ENCODE peak calls at places on chromosomes 12 and 14, in nine cellular contexts. One of them, this sample, is unnamed.

GRCh38 chr14:94045101-94045500 is 19.0 kb downstream of the OTUB2 start:
- DNase-seq in NCI-H1092: no peak
- DNase-seq in Calu3: no peak
- DNase-seq in SHP77 treated with DMSO at 0.1 percent for 48 hours: no peak
- DNase-seq in spleen: peak; percentile 49
- DNase-seq in CD8-positive, alpha-beta memory T cell: no peak
- DNase-seq in IMR-90: no peak
- DNase-seq in GM04504: no peak
- DNase-seq in GM03348: no peak
- DNase-seq in this sample: peak; percentile 35

GRCh38 chr14:47596860-47597259 is 78.5 kb downstream of the MDGA2 start:
- DNase-seq in SHP77 treated with DMSO at 0.1 percent for 48 hours: no peak
- DNase-seq in NCI-H1092: no peak
- DNase-seq in IMR-90: no peak
- DNase-seq in Calu3: no peak
- DNase-seq in spleen: no peak
- DNase-seq in GM03348: no peak
- DNase-seq in GM04504: no peak
- DNase-seq in CD8-positive, alpha-beta memory T cell: no peak
- DNase-seq in this sample: no peak

GRCh38 chr12:68237068-68237467 is 11.5 kb upstream of the IL26 start:
- DNase-seq in GM03348: peak; percentile 18
- DNase-seq in IMR-90: no peak
- DNase-seq in GM04504: no peak
- DNase-seq in NCI-H1092: no peak
- DNase-seq in Calu3: no peak
- DNase-seq in spleen: no peak
- DNase-seq in CD8-positive, alpha-beta memory T cell: no peak
- DNase-seq in SHP77 treated with DMSO at 0.1 percent for 48 hours: no peak
- DNase-seq in this sample: no peak

GRCh38 chr12:84842406-84843013 is 70.1 kb downstream of the SLC6A15 start:
- DNase-seq in GM04504: peak; percentile 29
- DNase-seq in Calu3: peak; percentile 37
- DNase-seq in CD8-positive, alpha-beta memory T cell: peak; percentile 3
- DNase-seq in IMR-90: peak; percentile 51
- DNase-seq in spleen: no peak
- DNase-seq in SHP77 treated with DMSO at 0.1 percent for 48 hours: peak; percentile 26
- DNase-seq in GM03348: peak; percentile 41
- DNase-seq in NCI-H1092: peak; percentile 5
- DNase-seq in this sample: no peak

GRCh38 chr14:91889477-91890211 is 22.3 kb upstream of the TC2N start:
- DNase-seq in GM04504: no peak
- DNase-seq in CD8-positive, alpha-beta memory T cell: no peak
- DNase-seq in SHP77 treated with DMSO at 0.1 percent for 48 hours: no peak
- DNase-seq in GM03348: no peak
- DNase-seq in Calu3: no peak
- DNase-seq in NCI-H1092: no peak
- DNase-seq in spleen: no peak
- DNase-seq in IMR-90: no peak
- DNase-seq in this sample: no peak

GRCh38 chr12:96907681-96908163 is 665 bp downstream of the NEDD1 start:
- DNase-seq in CD8-positive, alpha-beta memory T cell: no peak
- DNase-seq in GM03348: peak; percentile 37
- DNase-seq in NCI-H1092: no peak
- DNase-seq in spleen: peak; percentile 76
- DNase-seq in Calu3: peak; percentile 9
- DNase-seq in GM04504: no peak
- DNase-seq in SHP77 treated with DMSO at 0.1 percent for 48 hours: no peak
- DNase-seq in IMR-90: peak; percentile 25
- DNase-seq in this sample: no peak

GRCh38 chr12:46110220-46110700 is 119.9 kb upstream of the SCAF11 start:
- DNase-seq in SHP77 treated with DMSO at 0.1 percent for 48 hours: no peak
- DNase-seq in Calu3: peak; percentile 52
- DNase-seq in IMR-90: no peak
- DNase-seq in NCI-H1092: no peak
- DNase-seq in spleen: no peak
- DNase-seq in GM03348: no peak
- DNase-seq in GM04504: no peak
- DNase-seq in CD8-positive, alpha-beta memory T cell: no peak
- DNase-seq in this sample: no peak

GRCh38 chr12:43676183-43676813 is 82.3 kb downstream of the PUS7L start:
- DNase-seq in Calu3: peak; percentile 11
- DNase-seq in spleen: no peak
- DNase-seq in SHP77 treated with DMSO at 0.1 percent for 48 hours: no peak
- DNase-seq in GM03348: no peak
- DNase-seq in CD8-positive, alpha-beta memory T cell: no peak
- DNase-seq in NCI-H1092: no peak
- DNase-seq in GM04504: no peak
- DNase-seq in IMR-90: peak; percentile 1
- DNase-seq in this sample: no peak

GRCh38 chr12:79119796-79120195 is 255.2 kb downstream of the SYT1 start:
- DNase-seq in CD8-positive, alpha-beta memory T cell: no peak
- DNase-seq in spleen: no peak
- DNase-seq in Calu3: peak; percentile 6
- DNase-seq in GM03348: no peak
- DNase-seq in GM04504: no peak
- DNase-seq in NCI-H1092: no peak
- DNase-seq in IMR-90: no peak
- DNase-seq in SHP77 treated with DMSO at 0.1 percent for 48 hours: no peak
- DNase-seq in this sample: no peak

GRCh38 chr12:65335021-65335714 is 56.7 kb downstream of the MSRB3 start:
- DNase-seq in NCI-H1092: no peak
- DNase-seq in GM04504: peak; percentile 62
- DNase-seq in IMR-90: peak; percentile 95
- DNase-seq in SHP77 treated with DMSO at 0.1 percent for 48 hours: no peak
- DNase-seq in GM03348: peak; percentile 83
- DNase-seq in Calu3: peak; percentile 15
- DNase-seq in spleen: no peak
- DNase-seq in CD8-positive, alpha-beta memory T cell: no peak
- DNase-seq in this sample: peak; percentile 46

GRCh38 chr14:75531660-75532317 is 9.5 kb downstream of the BATF start:
- DNase-seq in GM04504: no peak
- DNase-seq in CD8-positive, alpha-beta memory T cell: no peak
- DNase-seq in spleen: no peak
- DNase-seq in IMR-90: no peak
- DNase-seq in NCI-H1092: no peak
- DNase-seq in GM03348: no peak
- DNase-seq in SHP77 treated with DMSO at 0.1 percent for 48 hours: no peak
- DNase-seq in Calu3: no peak
- DNase-seq in this sample: no peak

GRCh38 chr12:7555752-7556151 is 52.2 kb upstream of the CD163 start:
- DNase-seq in NCI-H1092: no peak
- DNase-seq in IMR-90: peak; percentile 73
- DNase-seq in spleen: no peak
- DNase-seq in GM03348: peak; percentile 71
- DNase-seq in GM04504: peak; percentile 36
- DNase-seq in Calu3: peak; percentile 5
- DNase-seq in SHP77 treated with DMSO at 0.1 percent for 48 hours: no peak
- DNase-seq in CD8-positive, alpha-beta memory T cell: no peak
- DNase-seq in this sample: no peak